ENCODE peak calls at places on chromosomes 7 and 10, in five cellular contexts. T is heart left ventricle, N is IMR-90, I is fibroblast of lung, A is lower lobe of right lung. H is an unnamed sample.

GRCh38 chr10:110326351-110327032 is 21.8 kb upstream of the SMNDC1 start:
- DNase-seq in I (peak), N (peak), A (no peak), T (no peak), H (no peak)

GRCh38 chr10:27241640-27242472 is 1.3 kb upstream of the ACBD5 start:
- DNase-seq in N (peak), I (peak), T (peak), A (peak), H (peak)

GRCh38 chr7:88759216-88759955 is at the start of gene ZNF804B:
- DNase-seq in A (no peak), I (no peak), N (no peak), T (peak), H (no peak)

GRCh38 chr10:17989908-17990767 is 38.4 kb downstream of the SLC39A12 start:
- DNase-seq in N (peak), T (no peak), I (peak), A (no peak), H (no peak)

GRCh38 chr7:1979591-1980560 is 252.9 kb downstream of the MAD1L1 start:
- DNase-seq in A (peak), T (peak), I (no peak), N (no peak), H (no peak)

GRCh38 chr7:129434846-129435318 is 650 bp downstream of the STRIP2 start:
- DNase-seq in T (no peak), I (peak), A (no peak), N (peak), H (no peak)

GRCh38 chr7:130361681-130362080 is 17.1 kb downstream of the CPA5 start:
- DNase-seq in A (no peak), N (no peak), I (no peak), T (no peak), H (no peak)

GRCh38 chr7:13036256-13036765 is 348.9 kb downstream of the ARL4A start:
- DNase-seq in A (no peak), I (peak), N (peak), T (no peak), H (no peak)

GRCh38 chr7:45881280-45881758 is 7.0 kb upstream of the IGFBP1 start:
- DNase-seq in N (no peak), I (no peak), T (no peak), A (no peak), H (peak)

GRCh38 chr7:144102041-144102440 is 7.3 kb upstream of the OR2A2 start:
- DNase-seq in A (no peak), I (no peak), T (no peak), N (no peak), H (no peak)

GRCh38 chr7:131251371-131251770 is 76.3 kb upstream of the MKLN1 start:
- DNase-seq in T (no peak), N (no peak), A (no peak), I (no peak), H (no peak)

GRCh38 chr10:122648599-122649428 is 50.8 kb downstream of the C10orf120 start:
- DNase-seq in N (peak), I (peak), T (peak), A (peak), H (peak)

GRCh38 chr7:87513735-87514319 is 38.3 kb upstream of the ABCB4 start:
- DNase-seq in I (no peak), A (no peak), N (no peak), T (no peak), H (no peak)

GRCh38 chr10:85614981-85615380 is 751.6 kb downstream of the GRID1 start:
- DNase-seq in A (no peak), N (no peak), I (no peak), T (no peak), H (no peak)

GRCh38 chr10:131577786-131578471 is 266.4 kb upstream of the TCERG1L start:
- DNase-seq in N (no peak), I (no peak), T (no peak), A (no peak), H (peak)

GRCh38 chr10:90372442-90372841 is 485.4 kb downstream of the HTR7 start:
- DNase-seq in N (no peak), I (no peak), T (no peak), A (no peak), H (no peak)

GRCh38 chr7:116417593-116418345 is 81.8 kb upstream of the CAV2 start:
- DNase-seq in A (no peak), T (no peak), I (peak), N (peak), H (no peak)

GRCh38 chr7:129225206-129225930 is 538 bp downstream of the AHCYL2 start:
- DNase-seq in N (peak), I (peak), T (peak), A (peak), H (peak)

GRCh38 chr7:43584200-43584586 is 1.3 kb downstream of the STK17A start:
- DNase-seq in T (peak), A (no peak), N (peak), I (peak), H (no peak)

GRCh38 chr10:132862485-132863420 is 76.8 kb upstream of the NKX6-2 start:
- DNase-seq in A (peak), T (peak), I (no peak), N (no peak), H (no peak)

GRCh38 chr7:14432936-14433335 is 443.5 kb upstream of the ETV1 start:
- DNase-seq in N (no peak), I (no peak), T (no peak), A (no peak), H (no peak)

GRCh38 chr7:25951414-25952276 is 200.4 kb upstream of the NFE2L3 start:
- DNase-seq in N (no peak), T (no peak), A (no peak), I (no peak), H (no peak)

GRCh38 chr10:35640951-35641429 is 1.1 kb downstream of the FZD8 start:
- DNase-seq in A (peak), N (peak), T (peak), I (peak), H (no peak)

GRCh38 chr10:26714816-26715487 is 17.5 kb downstream of the PDSS1 start:
- DNase-seq in N (no peak), A (no peak), T (no peak), I (no peak), H (no peak)

GRCh38 chr10:132368881-132369635 is 27.9 kb upstream of the PWWP2B start:
- DNase-seq in A (peak), N (peak), T (no peak), I (peak), H (no peak)

GRCh38 chr7:25852249-25852994 is 299.6 kb upstream of the NFE2L3 start:
- DNase-seq in T (peak), N (no peak), A (no peak), I (no peak), H (no peak)

GRCh38 chr10:1643161-1643910 is 94.0 kb downstream of the ADARB2 start:
- DNase-seq in I (no peak), T (no peak), A (no peak), N (no peak), H (no peak)

DNA sequence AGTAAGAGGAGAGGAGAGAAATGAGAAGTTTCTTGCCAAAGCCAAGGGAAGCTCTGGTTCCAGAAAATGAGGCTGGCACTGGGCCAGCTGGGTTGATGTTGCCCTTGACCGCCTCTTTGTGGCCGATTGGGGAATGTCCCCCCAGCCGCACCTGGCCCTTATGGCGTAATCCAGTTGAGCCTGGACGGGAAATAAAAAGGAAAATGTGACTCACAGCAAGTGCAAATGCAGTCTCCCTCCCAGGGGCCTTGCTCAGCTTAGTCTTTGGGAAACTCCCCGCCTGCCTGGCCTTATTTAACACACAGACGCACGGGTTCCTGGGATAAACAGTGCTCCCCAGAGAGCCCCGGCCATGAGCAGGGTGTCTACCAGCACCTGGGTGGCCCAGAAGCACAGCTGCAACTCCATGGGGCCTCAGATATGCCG is 174.8 kb downstream of the KIAA1217 start:
- DNase-seq in A (peak), N (peak), T (peak), I (peak), H (peak)
- TF ChIP-seq CTCF in A (peak), N (peak), T (peak), I (peak), H (no peak)

GRCh38 chr10:21368728-21369425 is 156.6 kb downstream of the SKIDA1 start:
- DNase-seq in N (peak), I (peak), T (no peak), A (no peak), H (no peak)
- H3K4me3 ChIP-seq in N (no peak), I (no peak), T (no peak), A (no peak), H (no peak)

DNA sequence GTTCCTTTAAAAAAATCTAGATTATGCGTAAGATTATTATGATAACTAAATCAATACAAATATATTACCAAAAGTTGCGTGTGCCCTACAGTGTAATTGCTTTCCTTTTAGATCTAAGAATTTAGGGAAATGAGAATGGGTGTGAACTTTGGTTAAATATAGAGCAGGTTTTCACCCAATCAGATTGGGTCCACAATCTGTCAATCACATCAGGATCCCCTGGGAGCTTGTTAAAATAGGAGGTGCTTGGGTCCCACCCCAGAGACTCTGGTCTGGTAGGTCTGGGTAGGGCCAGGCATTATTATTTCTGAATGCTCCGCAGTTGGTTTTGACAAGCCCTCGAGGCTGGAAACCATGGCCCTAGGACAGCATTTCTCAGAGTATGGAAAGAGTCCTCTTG is 72.3 kb downstream of the TBXAS1 start:
- DNase-seq in T (no peak), N (no peak), A (no peak), I (no peak), H (no peak)
- H3K27ac ChIP-seq in T (no peak), N (no peak), A (no peak), I (no peak), H (no peak)

GRCh38 chr7:113404245-113404644 is 285.9 kb upstream of the SMIM30 start:
- DNase-seq in I (no peak), N (no peak), A (no peak), T (no peak), H (no peak)
- TF ChIP-seq CTCF in I (no peak), N (no peak), A (no peak), T (peak), H (no peak)

DNA sequence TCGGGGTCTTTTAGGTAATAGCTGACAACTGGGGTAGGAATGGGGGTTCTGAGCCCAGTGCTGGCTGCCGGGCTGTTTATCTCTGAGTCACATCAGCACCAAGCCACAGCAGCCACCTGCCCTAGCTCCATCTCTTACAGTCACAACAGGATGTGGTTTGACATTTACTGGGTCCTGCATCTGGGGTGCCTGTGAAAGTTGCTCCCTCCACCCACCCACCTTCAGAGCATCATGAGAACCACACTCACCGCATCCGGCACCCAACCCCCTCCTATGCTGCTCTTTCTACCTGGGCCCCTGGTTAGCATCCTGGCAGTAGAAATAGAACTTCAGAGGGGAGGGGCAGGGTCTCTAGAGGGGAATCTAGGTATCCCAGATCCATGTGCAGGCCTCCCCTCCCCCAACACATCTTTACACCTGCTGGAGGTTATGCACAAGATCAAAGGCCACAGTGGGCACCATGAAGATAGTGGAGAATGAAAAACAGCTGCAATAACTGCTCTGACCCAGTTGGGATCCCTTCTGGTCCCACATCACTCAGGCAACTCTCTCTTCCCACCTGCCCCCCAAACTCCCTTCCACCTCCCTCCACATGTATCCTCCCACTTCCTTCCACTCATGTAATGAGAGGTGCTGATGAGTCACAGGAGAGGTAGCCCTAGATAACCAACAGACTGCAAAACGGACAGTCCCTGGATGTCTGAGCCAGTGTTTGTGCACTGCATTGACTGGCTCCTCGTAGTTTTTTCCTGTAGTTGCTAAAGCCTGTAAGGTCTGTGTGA is 38.2 kb downstream of the PRSS2 start:
- DNase-seq in A (peak), N (peak), T (no peak), I (peak), H (peak)
- H3K4me3 ChIP-seq in A (no peak), N (no peak), T (no peak), I (no peak), H (no peak)

GRCh38 chr10:97292862-97293198 is 393 bp upstream of the ARHGAP19 start:
- DNase-seq in N (no peak), I (no peak), T (no peak), A (no peak), H (no peak)

GRCh38 chr10:97292097-97292861 is at the start of gene ARHGAP19:
- DNase-seq in A (peak), N (peak), T (peak), I (peak), H (peak)

DNA sequence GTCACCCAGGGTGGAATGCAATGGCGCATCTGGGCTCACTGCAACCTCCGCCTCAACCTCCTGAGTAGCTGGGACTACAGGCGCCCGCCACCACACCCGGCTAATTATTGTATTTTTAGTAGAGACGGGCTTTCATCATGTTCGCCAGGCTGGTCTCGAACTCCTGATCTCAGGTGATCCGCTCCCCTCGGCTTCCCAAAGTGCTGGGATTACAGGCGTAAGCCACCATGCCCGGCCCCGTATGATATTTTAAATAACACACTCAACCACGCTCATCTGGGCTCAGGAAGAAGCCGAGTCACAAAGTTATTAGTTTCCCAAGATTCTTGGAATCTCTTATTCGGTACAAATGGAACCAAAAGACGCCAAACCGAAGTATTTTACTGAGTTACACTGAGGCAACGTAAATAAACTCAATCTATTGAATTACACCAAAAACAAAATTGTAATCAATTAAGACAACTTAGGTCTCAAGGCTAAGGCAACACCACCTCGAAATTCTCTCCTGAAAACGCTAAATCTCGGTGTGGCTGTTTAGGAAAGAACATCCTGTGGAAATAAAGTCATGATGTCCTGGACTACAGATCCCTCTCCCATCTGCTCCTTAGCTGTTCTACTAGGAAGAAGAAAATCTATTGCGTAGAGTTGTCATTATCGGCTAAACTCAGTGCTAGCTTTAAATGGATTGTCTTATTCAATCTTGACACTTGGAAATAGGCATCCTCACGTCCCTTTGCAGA is 910 bp downstream of the ARHGAP19 start:
- DNase-seq in A (no peak), N (no peak), T (no peak), I (no peak), H (no peak)
- H3K27ac ChIP-seq in A (peak), N (peak), T (peak), I (peak), H (peak)

GRCh38 chr10:127872011-127872741 is 20.6 kb downstream of the CLRN3 start:
- DNase-seq in A (no peak), N (peak), I (peak), T (peak), H (peak)
- TF ChIP-seq CTCF in A (no peak), N (no peak), I (no peak), T (no peak), H (no peak)

DNA sequence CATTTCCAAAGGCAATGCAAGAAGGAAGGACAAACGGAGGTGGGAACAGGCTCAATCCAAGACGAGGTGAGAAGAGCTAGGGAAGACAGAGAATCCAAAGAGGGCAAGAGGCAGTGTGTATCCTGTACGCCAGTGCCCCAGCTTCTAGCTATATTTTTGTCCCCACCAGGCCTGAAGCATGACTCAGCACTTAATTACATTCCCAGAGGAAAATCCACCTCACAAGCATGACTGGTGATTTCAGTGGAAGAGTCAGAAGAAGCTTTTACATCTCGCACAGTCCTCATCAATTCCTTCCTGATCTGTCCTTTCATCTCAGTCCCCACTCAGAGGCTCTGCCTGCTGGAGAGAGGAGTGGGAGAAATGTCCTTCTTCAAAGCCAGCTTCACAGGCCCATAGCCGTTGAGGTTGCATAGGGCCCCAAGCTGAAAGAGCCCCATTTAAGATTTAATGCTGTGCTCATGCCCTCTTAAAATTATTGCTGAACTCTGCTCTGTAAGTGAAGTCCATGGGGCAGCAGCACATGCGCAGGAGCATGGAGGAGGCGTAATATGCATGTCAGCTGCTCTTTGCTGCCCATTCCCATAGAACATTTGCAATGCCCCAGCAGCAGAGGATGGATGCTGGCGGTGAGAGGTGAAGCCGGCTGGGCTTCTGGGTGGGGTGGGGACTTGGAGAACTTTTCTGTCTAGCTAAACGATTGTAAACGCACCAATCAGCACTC is 39.0 kb upstream of the AOAH start:
- DNase-seq in A (no peak), N (peak), I (peak), T (no peak), H (no peak)
- H3K4me3 ChIP-seq in A (no peak), N (no peak), I (no peak), T (no peak), H (no peak)

GRCh38 chr10:50850576-50851340 is 34.7 kb downstream of the A1CF start:
- DNase-seq in A (no peak), T (no peak), N (no peak), I (peak), H (no peak)

GRCh38 chr10:50851884-50852671 is 33.3 kb downstream of the A1CF start:
- DNase-seq in T (no peak), A (no peak), N (no peak), I (no peak), H (no peak)

GRCh38 chr10:50855461-50855860 is 30.0 kb downstream of the A1CF start:
- DNase-seq in I (no peak), T (no peak), A (no peak), N (no peak), H (no peak)

GRCh38 chr10:50855015-50855414 is 30.4 kb downstream of the A1CF start:
- DNase-seq in N (no peak), A (no peak), I (no peak), T (no peak), H (no peak)

DNA sequence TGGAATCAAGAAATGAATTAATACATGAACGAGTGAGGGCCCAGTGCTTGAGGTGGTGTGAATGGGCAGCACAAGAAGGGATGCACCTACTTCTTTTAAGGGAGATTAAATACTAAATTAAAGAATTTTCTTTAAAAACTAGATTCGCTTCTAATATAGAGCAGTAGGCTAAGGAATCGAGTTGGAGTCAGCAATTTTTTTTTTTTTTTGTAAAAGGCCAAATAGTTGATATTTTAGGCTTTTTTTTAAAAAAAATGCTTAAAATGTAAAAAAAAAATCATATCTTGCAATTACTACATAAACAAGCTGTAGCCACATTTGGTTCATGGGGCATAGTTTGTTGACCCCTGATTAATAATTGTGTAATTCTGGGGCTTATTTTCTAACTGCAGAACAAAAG is 31.9 kb downstream of the A1CF start:
- DNase-seq in T (no peak), A (no peak), I (no peak), N (no peak), H (no peak)
- H3K27ac ChIP-seq in T (no peak), A (no peak), I (no peak), N (no peak), H (no peak)

DNA sequence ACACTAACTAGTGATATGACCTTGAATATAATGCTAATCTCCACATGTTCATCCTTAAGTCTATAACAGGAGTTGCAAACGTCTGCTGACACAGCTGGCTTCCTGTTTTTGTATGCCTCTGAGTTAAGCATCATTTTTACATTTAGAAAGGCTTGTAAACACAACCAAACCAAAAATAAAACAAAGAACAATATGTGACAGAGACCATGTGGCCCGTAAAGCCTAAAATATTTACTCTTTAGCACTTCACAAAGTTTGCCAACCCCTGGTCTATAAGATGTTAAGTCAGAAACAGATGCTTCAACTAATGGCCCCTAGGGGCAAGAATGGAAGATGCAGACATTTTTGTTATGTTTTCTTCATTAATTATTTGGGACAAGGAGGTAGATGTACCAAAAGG is 109.3 kb downstream of the CPEB3 start:
- DNase-seq in A (no peak), N (no peak), I (no peak), T (no peak), H (no peak)
- TF ChIP-seq CTCF in A (no peak), N (peak), I (peak), T (peak), H (no peak)